ENCODE peak calls at places on chromosomes 3 and 15, in six cellular contexts. I is mucosa of gallbladder; J is H4; H is NCI-H1092 treated with DMSO at 0.1 percent for 48 hours; M is transverse colon; K is stimulated activated CD4-positive, alpha-beta T cell treated with anti-CD3 and anti-CD28 coated beads, Interleukin-1b, Interleukin-23, amount 100 ng/mL, for 24 hours. T is an unnamed sample.

GRCh38 chr3:38459499-38460048 is 5.9 kb downstream of the ACVR2B start:
- DNase-seq in I (no peak), J (no peak), H (no peak), K (no peak), M (no peak), T (peak; percentile 32)

GRCh38 chr3:57421336-57421735 is 122.8 kb downstream of the DNAH12 start:
- DNase-seq in M (no peak), H (no peak), K (no peak), I (no peak), J (no peak), T (no peak)

GRCh38 chr3:143001034-143001368 is 369 bp upstream of the U2SURP start:
- DNase-seq in J (no peak), H (no peak), I (no peak), M (no peak), K (no peak), T (no peak)

GRCh38 chr3:174186339-174186984 is 672.7 kb upstream of the NAALADL2 start:
- DNase-seq in I (no peak), K (no peak), H (no peak), J (no peak), M (no peak), T (no peak)

GRCh38 chr3:171026584-171027293 is at the start of gene SLC2A2:
- DNase-seq in M (no peak), J (no peak), H (no peak), K (no peak), I (peak; percentile 89), T (no peak)

GRCh38 chr3:17157713-17158112 is 273.0 kb downstream of the PLCL2 start:
- DNase-seq in K (no peak), I (no peak), M (no peak), H (no peak), J (no peak), T (no peak)

GRCh38 chr3:65344846-65345245 is 657.0 kb upstream of the ADAMTS9 start:
- DNase-seq in H (no peak), K (no peak), M (no peak), I (no peak), J (no peak), T (no peak)

GRCh38 chr15:84748274-84749110 is at the start of gene ZNF592:
- DNase-seq in K (peak; percentile 53), I (peak; percentile 85), M (peak; percentile 89), H (peak; percentile 22), J (peak; percentile 60), T (peak; percentile 83)

GRCh38 chr15:101025896-101026631 is 106.9 kb downstream of the LRRK1 start:
- DNase-seq in J (no peak), K (no peak), M (peak; percentile 6), H (no peak), I (peak; percentile 7), T (peak; percentile 12)

GRCh38 chr3:16538505-16538904 is 25.0 kb upstream of the RFTN1 start:
- DNase-seq in J (no peak), I (no peak), K (no peak), M (no peak), H (no peak), T (no peak)

GRCh38 chr3:124639406-124640237 is 90.6 kb upstream of the UMPS start:
- DNase-seq in H (no peak), I (no peak), K (no peak), M (no peak), J (no peak), T (no peak)

GRCh38 chr3:126446791-126447190 is 28.9 kb downstream of the ZXDC start:
- DNase-seq in I (no peak), M (no peak), K (no peak), H (peak; percentile 7), J (no peak), T (peak; percentile 9)

GRCh38 chr15:86650084-86650483 is 570.4 kb downstream of the AGBL1 start:
- DNase-seq in J (peak; percentile 44), M (no peak), K (no peak), I (no peak), H (no peak), T (no peak)

GRCh38 chr3:185632996-185633395 is 46.9 kb downstream of the SENP2 start:
- DNase-seq in H (no peak), K (no peak), M (no peak), I (no peak), J (no peak), T (no peak)

GRCh38 chr3:62496509-62496908 is 123.2 kb upstream of the FEZF2 start:
- DNase-seq in H (no peak), M (no peak), I (no peak), K (no peak), J (no peak), T (no peak)

GRCh38 chr3:152399374-152399773 is 130.6 kb downstream of the MBNL1 start:
- DNase-seq in I (no peak), M (no peak), K (no peak), J (peak; percentile 60), H (no peak), T (no peak)

GRCh38 chr3:124267406-124267805 is 275.5 kb upstream of the ROPN1 start:
- DNase-seq in I (no peak), J (no peak), H (no peak), M (no peak), K (no peak), T (no peak)

GRCh38 chr3:191324936-191325335 is 4.3 kb upstream of the CCDC50 start:
- DNase-seq in J (no peak), H (no peak), I (no peak), K (no peak), M (no peak), T (no peak)

GRCh38 chr3:168847293-168847883 is 751.7 kb upstream of the GOLIM4 start:
- DNase-seq in K (no peak), M (no peak), I (no peak), J (peak; percentile 42), H (peak; percentile 29), T (no peak)

T was measured in colonic mucosa.